ENCODE peak calls at places on chromosomes 6 and 20, in five cellular contexts. One of them, this sample, is unnamed.

GRCh38 chr6:33672808-33673207 is 38.7 kb downstream of the UQCC2 start:
- DNase-seq in left lung: no peak
- DNase-seq in left ventricle myocardium inferior: peak
- DNase-seq in heart right ventricle: peak
- DNase-seq in Panc1: peak
- DNase-seq in this sample: no peak

GRCh38 chr6:146883640-146884531 is 285.1 kb downstream of the ADGB start:
- DNase-seq in left ventricle myocardium inferior: no peak
- DNase-seq in left lung: no peak
- DNase-seq in Panc1: no peak
- DNase-seq in heart right ventricle: no peak
- DNase-seq in this sample: no peak

GRCh38 chr6:104940238-104940880 is 16.5 kb upstream of the LIN28B start:
- DNase-seq in left ventricle myocardium inferior: no peak
- DNase-seq in left lung: peak
- DNase-seq in Panc1: no peak
- DNase-seq in heart right ventricle: no peak
- DNase-seq in this sample: peak

GRCh38 chr6:53702316-53702715 is 36.8 kb upstream of the KLHL31 start:
- DNase-seq in heart right ventricle: no peak
- DNase-seq in left ventricle myocardium inferior: no peak
- DNase-seq in Panc1: no peak
- DNase-seq in left lung: no peak
- DNase-seq in this sample: no peak

GRCh38 chr20:36157610-36158009 is 3.1 kb downstream of the EPB41L1 start:
- DNase-seq in left ventricle myocardium inferior: no peak
- DNase-seq in left lung: peak
- DNase-seq in heart right ventricle: no peak
- DNase-seq in Panc1: no peak
- DNase-seq in this sample: no peak

GRCh38 chr6:113184291-113184690 is 672.9 kb upstream of the MARCKS start:
- DNase-seq in heart right ventricle: no peak
- DNase-seq in Panc1: no peak
- DNase-seq in left ventricle myocardium inferior: no peak
- DNase-seq in left lung: no peak
- DNase-seq in this sample: no peak

GRCh38 chr6:142822882-142823578 is 121.9 kb downstream of the HIVEP2 start:
- DNase-seq in left lung: peak
- DNase-seq in left ventricle myocardium inferior: no peak
- DNase-seq in Panc1: no peak
- DNase-seq in heart right ventricle: no peak
- DNase-seq in this sample: no peak

GRCh38 chr6:75800133-75800532 is 51.1 kb downstream of the MYO6 start:
- DNase-seq in heart right ventricle: no peak
- DNase-seq in left lung: no peak
- DNase-seq in Panc1: no peak
- DNase-seq in left ventricle myocardium inferior: no peak
- DNase-seq in this sample: no peak

GRCh38 chr20:5316188-5317158 is at the start of gene PROKR2:
- DNase-seq in left lung: peak
- DNase-seq in left ventricle myocardium inferior: no peak
- DNase-seq in Panc1: no peak
- DNase-seq in heart right ventricle: peak
- DNase-seq in this sample: no peak
- TF ChIP-seq CTCF in left lung: no peak
- TF ChIP-seq CTCF in left ventricle myocardium inferior: peak
- TF ChIP-seq CTCF in Panc1: no peak
- TF ChIP-seq CTCF in heart right ventricle: no peak
- TF ChIP-seq CTCF in this sample: no peak

GRCh38 chr6:52597738-52598122 is 20.9 kb upstream of the TRAM2 start:
- DNase-seq in left lung: no peak
- DNase-seq in left ventricle myocardium inferior: no peak
- DNase-seq in Panc1: no peak
- DNase-seq in heart right ventricle: no peak
- DNase-seq in this sample: no peak
- H3K4me3 ChIP-seq in left lung: no peak
- H3K4me3 ChIP-seq in left ventricle myocardium inferior: peak
- H3K4me3 ChIP-seq in Panc1: peak
- H3K4me3 ChIP-seq in heart right ventricle: no peak
- H3K4me3 ChIP-seq in this sample: no peak

GRCh38 chr6:145147981-145148380 is 587.3 kb downstream of the EPM2A start:
- DNase-seq in Panc1: no peak
- DNase-seq in left lung: no peak
- DNase-seq in heart right ventricle: no peak
- DNase-seq in left ventricle myocardium inferior: no peak
- DNase-seq in this sample: no peak

GRCh38 chr6:145151624-145152023 is 583.7 kb downstream of the EPM2A start:
- DNase-seq in heart right ventricle: no peak
- DNase-seq in left ventricle myocardium inferior: no peak
- DNase-seq in Panc1: no peak
- DNase-seq in left lung: no peak
- DNase-seq in this sample: no peak

GRCh38 chr6:145143379-145143778 is 591.9 kb downstream of the EPM2A start:
- DNase-seq in left lung: no peak
- DNase-seq in Panc1: no peak
- DNase-seq in left ventricle myocardium inferior: no peak
- DNase-seq in heart right ventricle: no peak
- DNase-seq in this sample: no peak

GRCh38 chr6:145148392-145149175 is 586.7 kb downstream of the EPM2A start:
- DNase-seq in left ventricle myocardium inferior: no peak
- DNase-seq in Panc1: peak
- DNase-seq in left lung: no peak
- DNase-seq in heart right ventricle: peak
- DNase-seq in this sample: no peak

DNA sequence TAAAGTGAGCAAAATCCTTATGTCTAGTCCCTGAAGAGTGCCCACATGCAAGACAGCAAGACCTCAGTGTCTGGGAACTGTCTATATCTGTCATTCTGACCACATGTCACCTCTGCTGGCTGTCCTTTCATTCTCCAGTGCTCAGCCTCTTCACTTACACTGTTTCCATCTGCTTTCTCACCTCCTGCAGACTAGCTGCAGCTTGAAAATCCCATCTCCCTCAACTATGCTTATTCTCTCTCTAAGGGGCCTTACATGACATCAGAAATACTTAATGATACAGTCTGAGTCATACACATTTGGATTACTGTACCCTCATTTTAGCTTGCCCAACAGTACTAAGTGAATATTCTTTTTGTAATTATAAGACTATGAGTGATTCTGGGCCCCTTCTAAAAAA is 587.8 kb downstream of the EPM2A start:
- DNase-seq in left lung: no peak
- DNase-seq in Panc1: no peak
- DNase-seq in left ventricle myocardium inferior: no peak
- DNase-seq in heart right ventricle: no peak
- DNase-seq in this sample: no peak
- H3K27ac ChIP-seq in left lung: peak
- H3K27ac ChIP-seq in Panc1: no peak
- H3K27ac ChIP-seq in left ventricle myocardium inferior: peak
- H3K27ac ChIP-seq in heart right ventricle: peak
- H3K27ac ChIP-seq in this sample: no peak

GRCh38 chr6:25602680-25602982 is 49.4 kb upstream of the SCGN start:
- DNase-seq in heart right ventricle: no peak
- DNase-seq in left ventricle myocardium inferior: no peak
- DNase-seq in Panc1: no peak
- DNase-seq in left lung: no peak
- DNase-seq in this sample: no peak

GRCh38 chr6:25606151-25606550 is 45.9 kb upstream of the SCGN start:
- DNase-seq in heart right ventricle: no peak
- DNase-seq in left lung: no peak
- DNase-seq in Panc1: no peak
- DNase-seq in left ventricle myocardium inferior: no peak
- DNase-seq in this sample: no peak

GRCh38 chr6:25603251-25603650 is 48.8 kb upstream of the SCGN start:
- DNase-seq in left lung: no peak
- DNase-seq in Panc1: no peak
- DNase-seq in heart right ventricle: no peak
- DNase-seq in left ventricle myocardium inferior: no peak
- DNase-seq in this sample: no peak

GRCh38 chr6:25599516-25600060 is 52.4 kb upstream of the SCGN start:
- DNase-seq in left ventricle myocardium inferior: no peak
- DNase-seq in Panc1: no peak
- DNase-seq in heart right ventricle: no peak
- DNase-seq in left lung: no peak
- DNase-seq in this sample: no peak

GRCh38 chr6:25601797-25602679 is 50.0 kb upstream of the SCGN start:
- DNase-seq in Panc1: peak
- DNase-seq in heart right ventricle: no peak
- DNase-seq in left ventricle myocardium inferior: no peak
- DNase-seq in left lung: no peak
- DNase-seq in this sample: no peak
- TF ChIP-seq CTCF in Panc1: peak
- TF ChIP-seq CTCF in heart right ventricle: peak
- TF ChIP-seq CTCF in left ventricle myocardium inferior: peak
- TF ChIP-seq CTCF in left lung: peak
- TF ChIP-seq CTCF in this sample: peak